ENCODE peak calls at places on chromosomes 2 and 18, in five cellular contexts. D is tibial artery, Z is astrocyte of the spinal cord, V is cardiac fibroblast, E is Calu3. B is an unnamed sample.

GRCh38 chr2:71793965-71794364 is 340.6 kb downstream of the DYSF start:
- DNase-seq in D (no peak), Z (no peak), V (no peak), E (no peak), B (no peak)

GRCh38 chr2:42036413-42036812 is 11.4 kb upstream of the PKDCC start:
- DNase-seq in D (no peak), Z (no peak), V (no peak), E (no peak), B (no peak)

GRCh38 chr2:64859208-64860161 is 129.7 kb upstream of the SLC1A4 start:
- DNase-seq in D (peak; percentile 91), Z (peak; percentile 92), V (peak; percentile 93), E (peak; percentile 74), B (peak; percentile 81)

GRCh38 chr18:46148810-46149209 is 44.6 kb downstream of the HAUS1 start:
- DNase-seq in D (peak; percentile 38), Z (peak; percentile 73), V (peak; percentile 76), E (peak; percentile 67), B (peak; percentile 59)

GRCh38 chr2:6214471-6214870 is 522.3 kb downstream of the SOX11 start:
- DNase-seq in D (no peak), Z (no peak), V (no peak), E (no peak), B (no peak)

GRCh38 chr2:172270278-172271079 is 156.9 kb upstream of the ITGA6 start:
- DNase-seq in D (no peak), Z (no peak), V (no peak), E (no peak), B (no peak)

GRCh38 chr2:136362676-136363390 is 244.9 kb upstream of the CXCR4 start:
- DNase-seq in D (no peak), Z (no peak), V (no peak), E (no peak), B (no peak)

GRCh38 chr2:239529313-239530015 is 128.6 kb upstream of the HDAC4 start:
- DNase-seq in D (no peak), Z (no peak), V (no peak), E (no peak), B (no peak)

GRCh38 chr2:43592443-43592842 is 3.4 kb downstream of the THADA start:
- DNase-seq in D (no peak), Z (peak; percentile 52), V (no peak), E (no peak), B (no peak)

GRCh38 chr18:9708882-9709877 is 1.1 kb downstream of the RAB31 start:
- DNase-seq in D (no peak), Z (no peak), V (peak; percentile 70), E (no peak), B (no peak)

DNA sequence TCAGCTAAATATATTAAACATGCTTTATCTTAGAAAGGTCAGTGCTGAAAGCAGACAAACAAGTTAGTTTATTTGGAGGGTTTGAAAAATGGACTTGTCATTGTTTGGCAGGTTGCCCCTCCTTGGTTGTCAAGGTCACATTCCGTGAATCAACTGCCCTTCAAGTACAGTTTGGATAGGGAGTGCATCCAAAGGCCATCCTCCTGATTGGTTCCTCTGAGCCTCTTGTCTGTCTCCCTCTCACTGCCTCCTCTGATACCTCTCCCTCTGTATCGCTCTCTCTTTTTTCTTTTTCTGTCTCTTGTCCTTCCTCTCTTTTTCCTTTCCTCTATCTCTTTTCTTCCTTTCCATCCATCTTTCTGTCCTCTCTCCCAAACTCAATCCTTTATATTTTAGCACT is 5.4 kb downstream of the ITGAV start:
- DNase-seq in D (peak; percentile 22), Z (no peak), V (peak; percentile 63), E (no peak), B (no peak)
- TF ChIP-seq CTCF in D (no peak), Z (no peak), V (no peak), E (no peak), B (no peak)

GRCh38 chr2:179435021-179435420 is 170.4 kb upstream of the SESTD1 start:
- DNase-seq in D (no peak), Z (no peak), V (no peak), E (no peak), B (no peak)

GRCh38 chr2:179437430-179437829 is 172.8 kb upstream of the SESTD1 start:
- DNase-seq in D (no peak), Z (no peak), V (no peak), E (no peak), B (no peak)

GRCh38 chr2:179429597-179429996 is 165.0 kb upstream of the SESTD1 start:
- DNase-seq in D (no peak), Z (no peak), V (no peak), E (no peak), B (no peak)

GRCh38 chr2:179438653-179439052 is 174.0 kb upstream of the SESTD1 start:
- DNase-seq in D (no peak), Z (no peak), V (no peak), E (no peak), B (no peak)

GRCh38 chr2:179434357-179434756 is 169.7 kb upstream of the SESTD1 start:
- DNase-seq in D (no peak), Z (no peak), V (no peak), E (no peak), B (no peak)
- TF ChIP-seq CTCF in D (no peak), Z (no peak), V (no peak), E (no peak), B (no peak)

DNA sequence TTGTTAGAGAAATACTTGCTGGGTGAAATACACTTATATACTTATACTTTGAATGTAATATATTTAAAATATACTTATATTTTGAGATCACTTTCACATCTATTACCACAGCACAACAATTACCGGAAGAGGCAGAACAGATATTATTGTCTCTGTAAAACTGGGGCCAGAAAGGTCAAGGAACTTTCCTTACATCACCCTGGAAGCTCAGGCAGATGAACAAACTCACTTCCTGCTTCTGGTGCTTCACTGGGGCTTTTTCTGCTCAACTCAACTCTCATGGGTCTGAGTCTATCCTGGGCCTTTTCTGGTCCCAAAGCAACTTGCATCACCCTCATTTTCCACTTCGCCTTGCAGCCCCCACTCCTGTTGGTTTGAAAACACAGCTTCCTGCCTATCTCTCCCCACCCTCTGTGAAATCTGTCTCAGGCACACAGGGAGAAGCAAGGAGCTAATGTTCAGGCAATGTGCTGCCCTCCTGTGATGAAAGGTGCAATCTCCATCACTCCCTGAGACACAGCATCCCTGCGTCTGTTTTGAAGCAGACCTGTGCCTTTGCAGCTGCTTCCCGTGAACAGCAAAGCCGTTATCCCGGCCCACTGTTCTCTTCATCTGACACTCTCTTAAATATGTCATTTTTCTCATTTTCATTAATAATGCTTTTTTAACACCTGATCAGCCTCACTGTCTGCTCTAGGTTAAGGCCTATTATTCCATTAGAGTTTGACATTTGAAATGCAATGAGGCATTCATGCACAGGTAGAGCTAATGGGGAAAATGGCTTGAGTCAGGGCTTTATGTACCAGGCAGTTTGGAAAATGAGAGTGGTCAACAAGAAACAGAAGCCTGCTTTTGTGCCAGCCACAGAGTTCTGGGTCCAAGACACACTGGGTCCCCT is 251.9 kb upstream of the CHAC2 start:
- DNase-seq in D (no peak), Z (no peak), V (peak; percentile 6), E (peak; percentile 6), B (no peak)
- TF ChIP-seq CTCF in D (no peak), Z (peak; percentile 18), V (no peak), E (no peak), B (peak; percentile 2)

DNA sequence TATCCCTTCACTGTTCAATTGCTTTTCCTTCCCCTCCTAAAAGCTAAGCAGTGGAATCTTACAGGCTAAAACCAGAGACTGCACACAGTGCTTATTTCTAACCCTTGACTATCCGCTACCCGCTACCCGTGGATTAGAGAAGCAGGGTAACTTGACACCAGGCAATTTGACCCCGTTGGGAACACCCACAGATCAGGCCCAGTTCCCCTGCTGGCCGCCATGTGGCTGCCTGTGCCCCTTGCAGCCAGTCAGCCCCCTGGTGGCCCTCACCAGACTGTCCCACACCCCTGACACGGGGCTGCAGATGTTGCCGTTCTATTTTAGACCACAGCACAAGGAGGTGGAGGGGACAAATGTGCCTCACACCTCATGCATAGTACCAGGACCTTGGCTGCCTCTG is 74.8 kb downstream of the TXNL1 start:
- DNase-seq in D (no peak), Z (no peak), V (no peak), E (no peak), B (no peak)
- TF ChIP-seq CTCF in D (no peak), Z (peak; percentile 34), V (no peak), E (no peak), B (peak; percentile 9)

DNA sequence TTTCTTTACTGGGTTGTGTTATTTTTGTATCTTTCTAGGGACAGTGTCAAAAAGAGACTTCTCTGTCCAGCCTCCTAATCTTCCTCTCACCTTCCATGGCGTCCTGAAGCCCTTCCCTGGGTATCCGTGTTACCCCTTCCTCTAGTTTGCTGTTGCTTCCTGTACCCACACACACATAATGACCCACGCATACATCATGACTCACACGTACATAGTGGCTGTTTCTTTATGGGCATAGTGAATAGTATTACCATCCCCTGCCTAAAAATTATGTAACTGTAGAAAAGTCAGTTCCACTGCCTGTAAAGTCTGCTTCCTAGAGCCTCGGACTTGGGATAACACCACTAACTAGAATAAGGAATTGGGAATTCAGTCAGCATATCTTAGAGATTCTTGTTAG is 308.5 kb upstream of the RAB12 start:
- DNase-seq in D (no peak), Z (no peak), V (no peak), E (no peak), B (no peak)
- TF ChIP-seq CTCF in D (no peak), Z (no peak), V (no peak), E (no peak), B (no peak)

GRCh38 chr2:112795720-112796119 is 11.4 kb upstream of the IL1A start:
- DNase-seq in D (no peak), Z (no peak), V (no peak), E (peak; percentile 79), B (no peak)
- TF ChIP-seq CTCF in D (no peak), Z (no peak), V (no peak), E (no peak), B (no peak)

DNA sequence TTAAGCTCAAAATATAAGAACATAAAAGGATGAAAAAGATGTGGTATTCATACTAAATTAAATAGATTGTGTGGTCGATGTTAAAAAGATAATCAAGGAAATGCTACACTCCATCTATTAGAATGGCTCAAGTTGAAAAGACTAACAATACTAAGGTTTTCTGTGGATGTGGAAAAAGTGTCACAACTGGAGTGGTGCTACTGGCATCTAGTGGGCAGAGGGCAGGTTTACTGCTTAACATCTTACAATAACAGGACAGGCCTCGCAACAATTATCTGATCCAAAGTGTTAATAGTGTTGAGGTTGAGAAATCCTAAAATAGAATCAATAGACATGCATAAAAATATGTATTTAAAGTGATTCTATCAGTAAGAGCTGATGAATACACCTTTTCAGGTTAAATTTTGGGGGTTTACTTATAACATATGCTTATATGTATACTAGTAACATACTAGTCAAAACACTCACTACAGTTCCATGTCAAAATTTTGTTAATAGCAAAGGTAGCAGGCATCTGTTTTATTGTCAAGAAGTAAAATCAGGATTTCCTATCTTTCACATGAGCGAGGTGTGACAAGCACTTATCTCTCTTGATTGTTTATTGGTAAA is 91.5 kb upstream of the TMEFF2 start:
- DNase-seq in D (no peak), Z (peak; percentile 69), V (peak; percentile 79), E (no peak), B (peak; percentile 44)
- TF ChIP-seq CTCF in D (peak; percentile 34), Z (peak; percentile 73), V (peak; percentile 74), E (no peak), B (peak; percentile 67)